ENCODE peak calls at places on chromosomes 1 and 21, in eight cellular contexts. One of them, this sample, is unnamed.

GRCh38 chr1:165369255-165369848 is 12.8 kb upstream of the LMX1A start:
- DNase-seq in hepatocyte: peak; percentile 73
- DNase-seq in Panc1: peak; percentile 36
- DNase-seq in pancreas: peak; percentile 14
- DNase-seq in uterus: peak; percentile 36
- DNase-seq in psoas muscle: peak; percentile 58
- DNase-seq in K562: peak; percentile 69
- DNase-seq in AG04450: no peak
- DNase-seq in this sample: peak; percentile 62

GRCh38 chr1:176574756-176575155 is 111.8 kb downstream of the PAPPA2 start:
- DNase-seq in Panc1: no peak
- DNase-seq in uterus: no peak
- DNase-seq in hepatocyte: no peak
- DNase-seq in pancreas: no peak
- DNase-seq in psoas muscle: no peak
- DNase-seq in K562: no peak
- DNase-seq in AG04450: no peak
- DNase-seq in this sample: no peak

GRCh38 chr1:156444407-156445001 is 56.1 kb downstream of the MEF2D start:
- DNase-seq in hepatocyte: no peak
- DNase-seq in pancreas: no peak
- DNase-seq in Panc1: no peak
- DNase-seq in uterus: no peak
- DNase-seq in psoas muscle: no peak
- DNase-seq in K562: peak; percentile 73
- DNase-seq in AG04450: no peak
- DNase-seq in this sample: no peak

GRCh38 chr1:45913183-45913924 is 109.9 kb downstream of the MAST2 start:
- DNase-seq in hepatocyte: peak; percentile 79
- DNase-seq in uterus: peak; percentile 88
- DNase-seq in AG04450: peak; percentile 67
- DNase-seq in Panc1: no peak
- DNase-seq in psoas muscle: peak; percentile 57
- DNase-seq in K562: peak; percentile 46
- DNase-seq in pancreas: no peak
- DNase-seq in this sample: peak; percentile 81

GRCh38 chr1:6316240-6317100 is 55.6 kb upstream of the GPR153 start:
- DNase-seq in hepatocyte: no peak
- DNase-seq in K562: no peak
- DNase-seq in pancreas: no peak
- DNase-seq in psoas muscle: no peak
- DNase-seq in Panc1: no peak
- DNase-seq in uterus: peak; percentile 24
- DNase-seq in AG04450: no peak
- DNase-seq in this sample: no peak

GRCh38 chr1:90162216-90162615 is 167.3 kb downstream of the ZNF326 start:
- DNase-seq in psoas muscle: no peak
- DNase-seq in pancreas: no peak
- DNase-seq in K562: no peak
- DNase-seq in uterus: no peak
- DNase-seq in Panc1: no peak
- DNase-seq in AG04450: no peak
- DNase-seq in hepatocyte: no peak
- DNase-seq in this sample: no peak

GRCh38 chr1:27152004-27152828 is 2.7 kb downstream of the SLC9A1 start:
- DNase-seq in K562: no peak
- DNase-seq in AG04450: no peak
- DNase-seq in pancreas: no peak
- DNase-seq in hepatocyte: no peak
- DNase-seq in uterus: no peak
- DNase-seq in psoas muscle: no peak
- DNase-seq in Panc1: no peak
- DNase-seq in this sample: no peak

GRCh38 chr1:208510192-208510952 is 266.2 kb upstream of the PLXNA2 start:
- DNase-seq in uterus: no peak
- DNase-seq in Panc1: no peak
- DNase-seq in pancreas: no peak
- DNase-seq in psoas muscle: no peak
- DNase-seq in hepatocyte: peak; percentile 23
- DNase-seq in K562: no peak
- DNase-seq in AG04450: no peak
- DNase-seq in this sample: no peak

GRCh38 chr1:109622895-109623294 is 3.3 kb downstream of the AMPD2 start:
- DNase-seq in uterus: no peak
- DNase-seq in AG04450: no peak
- DNase-seq in hepatocyte: no peak
- DNase-seq in psoas muscle: no peak
- DNase-seq in K562: peak; percentile 51
- DNase-seq in pancreas: no peak
- DNase-seq in Panc1: no peak
- DNase-seq in this sample: no peak

GRCh38 chr1:216416488-216416887 is 6.8 kb downstream of the USH2A start:
- DNase-seq in hepatocyte: no peak
- DNase-seq in K562: no peak
- DNase-seq in pancreas: no peak
- DNase-seq in uterus: no peak
- DNase-seq in AG04450: no peak
- DNase-seq in psoas muscle: no peak
- DNase-seq in Panc1: no peak
- DNase-seq in this sample: no peak

GRCh38 chr1:1619917-1620361 is 4.6 kb downstream of the MIB2 start:
- DNase-seq in K562: peak; percentile 71
- DNase-seq in psoas muscle: peak; percentile 64
- DNase-seq in pancreas: no peak
- DNase-seq in hepatocyte: no peak
- DNase-seq in Panc1: no peak
- DNase-seq in uterus: no peak
- DNase-seq in AG04450: no peak
- DNase-seq in this sample: peak; percentile 28

GRCh38 chr1:65581120-65581519 is 160.7 kb downstream of the LEPR start:
- DNase-seq in hepatocyte: no peak
- DNase-seq in AG04450: no peak
- DNase-seq in K562: peak; percentile 30
- DNase-seq in Panc1: no peak
- DNase-seq in uterus: no peak
- DNase-seq in pancreas: no peak
- DNase-seq in psoas muscle: no peak
- DNase-seq in this sample: no peak

GRCh38 chr1:206839857-206840256 is 25.6 kb upstream of the IL20 start:
- DNase-seq in psoas muscle: no peak
- DNase-seq in hepatocyte: peak; percentile 56
- DNase-seq in uterus: no peak
- DNase-seq in K562: no peak
- DNase-seq in Panc1: no peak
- DNase-seq in pancreas: no peak
- DNase-seq in AG04450: peak; percentile 79
- DNase-seq in this sample: no peak

DNA sequence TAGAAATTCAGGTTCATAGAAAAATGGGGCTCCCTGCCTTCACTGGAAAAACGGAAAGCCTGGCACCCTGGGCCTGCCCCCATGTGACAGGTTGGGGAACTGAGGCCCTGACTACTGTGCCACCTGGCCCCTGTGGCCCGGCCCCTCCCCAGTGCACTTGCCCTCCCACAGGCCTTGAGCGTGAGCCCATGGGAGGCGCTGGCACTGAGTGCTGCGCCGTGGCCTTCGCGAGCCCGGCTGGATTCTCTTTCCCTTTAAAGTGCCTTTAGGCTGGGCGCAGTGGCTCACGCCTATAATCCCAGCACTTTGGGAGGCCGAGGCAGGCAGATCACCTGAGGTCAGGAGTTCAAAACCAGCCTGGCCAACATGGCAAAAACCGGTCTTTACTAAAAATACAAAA is 45.7 kb downstream of the SLC37A1 start:
- DNase-seq in Panc1: no peak
- DNase-seq in hepatocyte: no peak
- DNase-seq in uterus: no peak
- DNase-seq in psoas muscle: no peak
- DNase-seq in K562: no peak
- DNase-seq in AG04450: no peak
- DNase-seq in pancreas: no peak
- DNase-seq in this sample: peak; percentile 12
- H3K4me3 ChIP-seq in Panc1: no peak overlapping the region
- H3K4me3 ChIP-seq in hepatocyte: no peak overlapping the region
- H3K4me3 ChIP-seq in uterus: no peak overlapping the region
- H3K4me3 ChIP-seq in psoas muscle: no peak overlapping the region
- H3K4me3 ChIP-seq in K562: no peak overlapping the region
- H3K4me3 ChIP-seq in AG04450: no peak overlapping the region
- H3K4me3 ChIP-seq in pancreas: no peak overlapping the region
- H3K4me3 ChIP-seq in this sample: no peak overlapping the region

GRCh38 chr21:34006603-34007168 is 66.7 kb upstream of the MRPS6 start:
- DNase-seq in AG04450: no peak
- DNase-seq in K562: no peak
- DNase-seq in uterus: no peak
- DNase-seq in hepatocyte: no peak
- DNase-seq in psoas muscle: no peak
- DNase-seq in Panc1: no peak
- DNase-seq in pancreas: no peak
- DNase-seq in this sample: no peak

GRCh38 chr21:34012640-34013039 is 60.7 kb upstream of the MRPS6 start:
- DNase-seq in K562: no peak
- DNase-seq in AG04450: no peak
- DNase-seq in psoas muscle: no peak
- DNase-seq in uterus: no peak
- DNase-seq in hepatocyte: no peak
- DNase-seq in Panc1: no peak
- DNase-seq in pancreas: no peak
- DNase-seq in this sample: no peak

GRCh38 chr21:34008618-34009017 is 64.8 kb upstream of the MRPS6 start:
- DNase-seq in pancreas: no peak
- DNase-seq in Panc1: no peak
- DNase-seq in uterus: no peak
- DNase-seq in K562: peak; percentile 24
- DNase-seq in psoas muscle: no peak
- DNase-seq in hepatocyte: no peak
- DNase-seq in AG04450: no peak
- DNase-seq in this sample: no peak

GRCh38 chr21:34009193-34009592 is 64.2 kb upstream of the MRPS6 start:
- DNase-seq in pancreas: no peak
- DNase-seq in AG04450: no peak
- DNase-seq in psoas muscle: no peak
- DNase-seq in Panc1: no peak
- DNase-seq in hepatocyte: no peak
- DNase-seq in uterus: no peak
- DNase-seq in K562: no peak
- DNase-seq in this sample: no peak

DNA sequence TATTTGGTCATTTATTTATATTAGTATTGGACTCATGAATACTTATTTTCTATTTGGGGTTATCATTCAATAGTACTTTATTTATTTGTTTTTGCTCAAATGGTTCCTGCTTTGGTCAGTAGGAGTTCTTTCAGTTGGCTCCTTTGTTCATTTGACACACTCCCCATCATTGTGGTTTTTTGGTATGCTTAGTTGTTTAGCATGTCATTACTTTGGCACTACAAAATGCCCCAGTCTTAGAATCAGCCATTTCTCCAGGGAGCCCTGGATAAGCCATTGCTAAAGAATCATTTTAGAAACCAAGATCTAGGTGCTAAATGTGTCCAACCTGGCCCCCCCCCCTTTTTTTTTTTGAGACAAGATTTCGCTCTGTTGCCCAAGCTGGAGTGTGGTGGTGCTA is 61.7 kb upstream of the MRPS6 start:
- DNase-seq in K562: no peak
- DNase-seq in psoas muscle: no peak
- DNase-seq in hepatocyte: no peak
- DNase-seq in pancreas: no peak
- DNase-seq in Panc1: no peak
- DNase-seq in AG04450: no peak
- DNase-seq in uterus: no peak
- DNase-seq in this sample: no peak
- H3K9me3 ChIP-seq in K562: no peaks in the 10 kb centered on the region
- H3K9me3 ChIP-seq in psoas muscle: no peaks in the 10 kb centered on the region
- H3K9me3 ChIP-seq in hepatocyte: no peaks in the 10 kb centered on the region
- H3K9me3 ChIP-seq in pancreas: no peaks in the 10 kb centered on the region
- H3K9me3 ChIP-seq in Panc1: peaks cover 3% of the 10 kb centered on the region
- H3K9me3 ChIP-seq in AG04450: peaks cover 27% of the 10 kb centered on the region
- H3K9me3 ChIP-seq in uterus: no peaks in the 10 kb centered on the region
- H3K9me3 ChIP-seq in this sample: peaks cover 11% of the 10 kb centered on the region

GRCh38 chr1:201376107-201376463 is 1.4 kb downstream of the TNNT2 start:
- DNase-seq in K562: no peak
- DNase-seq in hepatocyte: no peak
- DNase-seq in AG04450: no peak
- DNase-seq in Panc1: no peak
- DNase-seq in uterus: no peak
- DNase-seq in psoas muscle: no peak
- DNase-seq in pancreas: no peak
- DNase-seq in this sample: no peak

GRCh38 chr1:201377611-201378092 is at the start of gene TNNT2:
- DNase-seq in uterus: no peak
- DNase-seq in AG04450: no peak
- DNase-seq in psoas muscle: no peak
- DNase-seq in K562: peak; percentile 16
- DNase-seq in hepatocyte: peak; percentile 53
- DNase-seq in Panc1: no peak
- DNase-seq in pancreas: no peak
- DNase-seq in this sample: no peak

GRCh38 chr1:201376464-201377374 is 761 bp downstream of the TNNT2 start:
- DNase-seq in hepatocyte: peak; percentile 78
- DNase-seq in Panc1: no peak
- DNase-seq in pancreas: no peak
- DNase-seq in K562: peak; percentile 67
- DNase-seq in AG04450: no peak
- DNase-seq in uterus: no peak
- DNase-seq in psoas muscle: no peak
- DNase-seq in this sample: peak; percentile 54

GRCh38 chr1:201374376-201374775 is 3.1 kb downstream of the TNNT2 start:
- DNase-seq in uterus: no peak
- DNase-seq in pancreas: no peak
- DNase-seq in hepatocyte: no peak
- DNase-seq in psoas muscle: no peak
- DNase-seq in K562: no peak
- DNase-seq in AG04450: no peak
- DNase-seq in Panc1: no peak
- DNase-seq in this sample: no peak

GRCh38 chr1:201375169-201375568 is 2.3 kb downstream of the TNNT2 start:
- DNase-seq in K562: peak; percentile 11
- DNase-seq in uterus: no peak
- DNase-seq in AG04450: no peak
- DNase-seq in pancreas: no peak
- DNase-seq in Panc1: no peak
- DNase-seq in hepatocyte: no peak
- DNase-seq in psoas muscle: no peak
- DNase-seq in this sample: no peak
- TF ChIP-seq CTCF in K562: peak; percentile 28
- TF ChIP-seq CTCF in uterus: no peak
- TF ChIP-seq CTCF in AG04450: peak; percentile 47
- TF ChIP-seq CTCF in pancreas: no peak
- TF ChIP-seq CTCF in Panc1: no peak
- TF ChIP-seq CTCF in hepatocyte: no peak
- TF ChIP-seq CTCF in psoas muscle: no peak
- TF ChIP-seq CTCF in this sample: no peak

GRCh38 chr1:17617787-17618557 is 78.5 kb downstream of the ARHGEF10L start:
- DNase-seq in Panc1: no peak
- DNase-seq in psoas muscle: peak; percentile 77
- DNase-seq in K562: no peak
- DNase-seq in AG04450: no peak
- DNase-seq in pancreas: no peak
- DNase-seq in hepatocyte: no peak
- DNase-seq in uterus: peak; percentile 52
- DNase-seq in this sample: no peak
- H3K4me3 ChIP-seq in Panc1: no peak overlapping the region
- H3K4me3 ChIP-seq in psoas muscle: peak overlapping the region; percentile 75
- H3K4me3 ChIP-seq in K562: no peak overlapping the region
- H3K4me3 ChIP-seq in AG04450: peak overlapping the region; percentile 55
- H3K4me3 ChIP-seq in pancreas: no peak overlapping the region
- H3K4me3 ChIP-seq in hepatocyte: no peak overlapping the region
- H3K4me3 ChIP-seq in uterus: peak overlapping the region; percentile 11
- H3K4me3 ChIP-seq in this sample: no peak overlapping the region

GRCh38 chr1:163766537-163766936 is 444.8 kb downstream of the NUF2 start:
- DNase-seq in psoas muscle: no peak
- DNase-seq in pancreas: no peak
- DNase-seq in hepatocyte: no peak
- DNase-seq in K562: no peak
- DNase-seq in AG04450: no peak
- DNase-seq in uterus: no peak
- DNase-seq in Panc1: no peak
- DNase-seq in this sample: no peak
- H3K9me3 ChIP-seq in psoas muscle: no peaks in the 10 kb centered on the region
- H3K9me3 ChIP-seq in pancreas: no peaks in the 10 kb centered on the region
- H3K9me3 ChIP-seq in hepatocyte: no peaks in the 10 kb centered on the region
- H3K9me3 ChIP-seq in K562: no peaks in the 10 kb centered on the region
- H3K9me3 ChIP-seq in AG04450: no peaks in the 10 kb centered on the region
- H3K9me3 ChIP-seq in uterus: no peaks in the 10 kb centered on the region
- H3K9me3 ChIP-seq in Panc1: no peaks in the 10 kb centered on the region
- H3K9me3 ChIP-seq in this sample: no peaks in the 10 kb centered on the region

This sample was measured in mucosa of descending colon.